ENCODE peak calls at places on chromosomes 7 and 10, in four cellular contexts. E is K562, I is HCT116, Q is HepG2. S is an unnamed sample.

GRCh38 chr7:14085901-14086300 is 96.4 kb upstream of the ETV1 start:
- DNase-seq in E (no peak), Q (no peak), I (peak), S (no peak)

GRCh38 chr7:28411876-28412662 is at the start of gene CREB5:
- DNase-seq in I (no peak), Q (no peak), E (no peak), S (no peak)

GRCh38 chr7:151566897-151567320 is 47.2 kb upstream of the RHEB start:
- DNase-seq in Q (no peak), E (no peak), I (no peak), S (no peak)

GRCh38 chr7:33392143-33392542 is 262.8 kb downstream of the BBS9 start:
- DNase-seq in Q (no peak), I (no peak), E (no peak), S (no peak)

GRCh38 chr10:132311338-132311939 is 3.7 kb upstream of the STK32C start:
- DNase-seq in Q (peak), E (peak), I (peak), S (no peak)

GRCh38 chr10:32961892-32962369 is 3.9 kb upstream of the ITGB1 start:
- DNase-seq in E (no peak), I (peak), Q (peak), S (no peak)

GRCh38 chr10:75593690-75594556 is 162.5 kb downstream of the LRMDA start:
- DNase-seq in I (no peak), Q (no peak), E (no peak), S (no peak)

GRCh38 chr7:131540491-131541162 is 15.8 kb downstream of the PODXL start:
- DNase-seq in Q (peak), E (no peak), I (no peak), S (no peak)

GRCh38 chr7:86939197-86939814 is 120.1 kb downstream of the ELAPOR2 start:
- DNase-seq in E (peak), Q (peak), I (peak), S (peak)

GRCh38 chr7:6252748-6253147 is 19.7 kb downstream of the CYTH3 start:
- DNase-seq in E (no peak), I (no peak), Q (no peak), S (no peak)

GRCh38 chr10:23051855-23052309 is 43.5 kb upstream of the MSRB2 start:
- DNase-seq in I (no peak), E (no peak), Q (no peak), S (no peak)

GRCh38 chr10:18437486-18437885 is 213.9 kb downstream of the NSUN6 start:
- DNase-seq in Q (no peak), I (no peak), E (no peak), S (no peak)

GRCh38 chr7:70523626-70524351 is 608.2 kb upstream of the GALNT17 start:
- DNase-seq in E (no peak), Q (no peak), I (no peak), S (no peak)

GRCh38 chr7:36736827-36737211 is 12.5 kb upstream of the AOAH start:
- DNase-seq in E (no peak), Q (no peak), I (no peak), S (no peak)

GRCh38 chr7:117302396-117302795 is 20.5 kb downstream of the WNT2 start:
- DNase-seq in I (no peak), E (no peak), Q (no peak), S (no peak)

GRCh38 chr10:75773139-75773801 is 341.8 kb downstream of the LRMDA start:
- DNase-seq in I (no peak), E (no peak), Q (peak), S (no peak)

GRCh38 chr7:20267482-20267881 is 50.3 kb upstream of the MACC1 start:
- DNase-seq in Q (no peak), I (no peak), E (no peak), S (no peak)

GRCh38 chr7:2722591-2722990 is 34.6 kb downstream of the AMZ1 start:
- DNase-seq in Q (no peak), E (no peak), I (no peak), S (no peak)

GRCh38 chr7:17233643-17234397 is 64.6 kb upstream of the AHR start:
- DNase-seq in I (no peak), Q (no peak), E (no peak), S (peak)

GRCh38 chr7:95784796-95785195 is 12.4 kb downstream of the DYNC1I1 start:
- DNase-seq in Q (no peak), I (no peak), E (no peak), S (no peak)

GRCh38 chr10:122494833-122495232 is 33.5 kb downstream of the HTRA1 start:
- DNase-seq in E (no peak), Q (no peak), I (peak), S (no peak)

GRCh38 chr10:131897297-131897899 is 3.4 kb upstream of the PPP2R2D start:
- DNase-seq in Q (peak), I (no peak), E (peak), S (no peak)

GRCh38 chr7:32680259-32681173 is 185.2 kb downstream of the AVL9 start:
- DNase-seq in I (no peak), Q (no peak), E (no peak), S (no peak)

GRCh38 chr10:43952760-43953159 is 304.1 kb upstream of the ZNF32 start:
- DNase-seq in Q (no peak), I (no peak), E (no peak), S (no peak)

GRCh38 chr10:298033-298432 is 162.8 kb downstream of the ZMYND11 start:
- DNase-seq in I (no peak), E (no peak), Q (no peak), S (no peak)

DNA sequence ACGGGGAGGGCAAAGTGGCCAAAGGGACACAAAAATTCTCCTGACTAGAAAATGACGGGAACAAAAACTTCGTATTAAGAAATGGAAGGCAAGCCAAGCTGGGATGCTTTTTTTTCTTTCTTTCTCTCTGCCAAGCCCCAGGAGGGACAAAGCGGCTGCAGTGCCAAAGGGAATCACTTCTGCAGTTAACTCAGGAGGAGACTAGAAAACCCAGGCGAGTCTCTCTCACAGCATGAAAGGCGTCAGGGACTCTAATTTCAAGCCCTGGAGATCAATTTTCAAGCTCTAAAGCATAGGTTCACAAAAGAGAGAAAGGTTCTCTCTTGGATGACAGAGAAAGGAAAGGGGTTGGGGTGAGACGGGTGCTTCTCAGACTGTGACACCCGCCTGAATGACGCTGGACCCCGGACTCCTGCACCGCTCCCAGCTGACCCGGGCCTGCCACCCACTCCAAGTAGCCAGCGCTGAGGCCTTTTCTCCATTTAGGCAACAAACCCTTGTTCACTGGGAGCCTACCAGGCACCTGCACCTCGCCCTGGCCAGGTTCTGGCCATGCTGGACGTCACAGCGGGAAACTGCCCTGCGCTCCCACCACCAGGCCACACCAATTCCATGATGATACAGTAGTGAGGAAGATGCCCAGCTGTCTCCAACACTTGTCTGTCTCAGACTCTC is 56.5 kb downstream of the KIAA1549 start:
- DNase-seq in Q (no peak), E (no peak), I (no peak), S (no peak)
- TF ChIP-seq SIN3A in Q (no peak), E (no peak), I (no peak), S (no peak)

DNA sequence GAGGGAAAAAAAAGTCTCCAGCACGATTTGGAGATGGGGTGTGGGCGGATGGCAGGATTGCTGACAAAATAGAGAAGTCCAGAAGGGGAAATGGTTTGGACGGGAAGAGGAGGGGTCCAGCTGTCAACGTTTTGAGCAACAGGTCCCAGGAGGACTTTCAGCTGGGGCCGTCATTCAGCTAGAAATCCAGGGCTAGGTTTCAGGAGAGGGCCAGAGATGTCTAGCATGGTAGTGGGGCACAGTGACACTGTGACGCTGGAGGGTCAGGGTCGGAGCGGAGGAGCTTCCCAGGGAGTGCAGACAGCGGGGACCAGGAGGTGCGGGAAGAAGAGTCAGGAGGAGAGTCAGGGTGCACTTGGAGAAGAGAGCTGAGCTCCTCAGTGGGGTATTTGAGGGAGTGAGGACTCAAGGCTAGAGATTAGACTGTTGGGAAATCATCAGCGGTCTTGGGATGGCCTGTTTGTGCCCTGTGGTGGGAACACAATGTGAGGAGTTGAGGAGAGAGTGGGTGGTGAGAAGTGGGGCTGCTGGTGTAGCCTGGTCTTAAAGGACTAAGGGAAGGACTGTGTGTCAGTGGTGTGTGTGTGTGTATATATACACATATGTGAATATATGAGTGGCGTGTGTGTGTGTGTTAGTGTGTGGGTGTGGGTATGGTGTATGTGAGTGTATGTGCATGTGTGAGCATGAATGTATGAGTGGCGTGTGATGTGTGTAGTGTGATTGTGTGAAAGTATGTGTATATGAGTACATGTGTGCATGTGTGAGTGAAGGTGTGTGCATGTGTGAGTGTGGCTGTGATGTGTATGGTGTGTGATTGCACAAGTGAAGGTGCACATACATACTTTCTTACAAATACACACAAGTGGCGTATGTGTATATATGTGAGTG is 3.8 kb downstream of the ZYX start:
- DNase-seq in I (no peak), Q (no peak), E (no peak), S (no peak)
- TF ChIP-seq TCF7L2 in I (no peak), Q (no peak), E (no peak), S (no peak)

GRCh38 chr10:73310475-73310874 is 48.2 kb downstream of the CFAP70 start:
- DNase-seq in E (no peak), Q (no peak), I (no peak), S (no peak)

GRCh38 chr10:73307203-73307800 is 51.4 kb downstream of the CFAP70 start:
- DNase-seq in I (no peak), E (no peak), Q (no peak), S (no peak)

GRCh38 chr10:73306171-73306708 is 52.4 kb downstream of the CFAP70 start:
- DNase-seq in I (no peak), E (no peak), Q (no peak), S (no peak)

GRCh38 chr10:73304876-73305275 is 52.4 kb upstream of the MRPS16 start:
- DNase-seq in E (no peak), Q (no peak), I (no peak), S (no peak)
- TF ChIP-seq SIN3A in E (no peak), Q (no peak), I (no peak), S (no peak)

DNA sequence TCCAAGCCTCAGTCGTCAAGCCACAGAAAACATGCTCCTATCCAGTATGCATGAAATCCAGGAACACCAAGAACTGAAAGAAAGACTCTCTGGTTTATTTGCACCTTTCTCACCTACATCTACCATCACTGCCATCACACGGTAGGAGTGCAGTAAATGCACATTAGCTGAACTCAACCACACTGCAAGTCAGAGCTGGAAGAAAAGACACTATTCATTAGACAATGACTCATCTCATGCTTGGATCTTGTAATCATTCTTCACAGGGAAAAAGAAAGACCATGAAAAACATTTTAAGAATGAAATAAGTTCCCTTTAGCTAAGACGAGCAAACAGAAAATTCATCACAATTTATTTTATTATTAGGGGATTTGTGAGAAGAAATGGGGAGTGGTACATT is 325.1 kb downstream of the PARD3 start:
- DNase-seq in E (no peak), I (peak), Q (no peak), S (no peak)
- TF ChIP-seq TCF7L2 in E (no peak), I (no peak), Q (no peak), S (no peak)

DNA sequence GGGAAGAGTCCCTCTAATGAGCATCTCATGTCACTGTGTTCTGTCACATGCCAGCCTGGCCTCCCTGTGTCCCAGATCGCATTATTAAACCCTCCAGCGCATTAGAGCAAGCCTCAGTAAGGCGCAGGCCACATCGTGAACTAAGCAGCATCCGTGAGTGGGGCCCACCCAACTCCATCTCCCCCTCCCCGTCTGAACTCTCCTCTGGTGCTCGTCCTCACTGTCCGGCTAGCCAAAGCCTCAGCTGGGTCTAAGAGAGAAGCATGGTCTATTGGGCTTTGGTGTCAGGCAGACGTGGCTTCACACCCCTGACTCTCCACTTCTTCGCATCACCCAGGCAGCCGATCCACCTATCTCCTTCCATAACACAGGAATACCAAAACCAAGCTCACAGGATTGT is 164.7 kb upstream of the LANCL2 start:
- DNase-seq in I (no peak), E (no peak), Q (no peak), S (no peak)
- TF ChIP-seq SIN3A in I (no peak), E (no peak), Q (no peak), S (no peak)

GRCh38 chr10:70296406-70296899 is 12.6 kb upstream of the NPFFR1 start:
- DNase-seq in E (peak), Q (no peak), I (peak), S (peak)
- TF ChIP-seq TCF7L2 in E (no peak), Q (no peak), I (no peak), S (no peak)

DNA sequence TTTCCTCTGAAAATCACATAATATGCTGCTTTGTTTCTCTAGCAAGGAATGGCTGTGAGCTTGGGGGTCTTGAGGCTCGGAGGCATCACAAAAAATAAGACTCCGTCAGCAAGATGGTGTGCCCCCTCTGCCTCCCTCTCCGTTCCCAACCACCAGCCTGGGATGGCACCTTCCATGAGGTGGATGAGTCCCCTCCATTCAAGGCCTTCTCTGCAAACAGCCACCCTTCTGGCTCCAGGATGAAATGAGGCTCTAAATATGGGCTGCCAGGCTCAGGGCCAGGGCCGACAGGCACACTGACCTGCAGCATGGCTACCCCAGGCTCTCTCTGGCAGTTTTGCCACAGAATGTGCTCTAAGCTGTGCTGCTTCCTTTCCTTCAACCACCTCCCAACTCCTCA is 521.5 kb downstream of the PTPRN2 start:
- DNase-seq in Q (no peak), E (no peak), I (no peak), S (no peak)
- TF ChIP-seq SIN3A in Q (no peak), E (no peak), I (no peak), S (no peak)

DNA sequence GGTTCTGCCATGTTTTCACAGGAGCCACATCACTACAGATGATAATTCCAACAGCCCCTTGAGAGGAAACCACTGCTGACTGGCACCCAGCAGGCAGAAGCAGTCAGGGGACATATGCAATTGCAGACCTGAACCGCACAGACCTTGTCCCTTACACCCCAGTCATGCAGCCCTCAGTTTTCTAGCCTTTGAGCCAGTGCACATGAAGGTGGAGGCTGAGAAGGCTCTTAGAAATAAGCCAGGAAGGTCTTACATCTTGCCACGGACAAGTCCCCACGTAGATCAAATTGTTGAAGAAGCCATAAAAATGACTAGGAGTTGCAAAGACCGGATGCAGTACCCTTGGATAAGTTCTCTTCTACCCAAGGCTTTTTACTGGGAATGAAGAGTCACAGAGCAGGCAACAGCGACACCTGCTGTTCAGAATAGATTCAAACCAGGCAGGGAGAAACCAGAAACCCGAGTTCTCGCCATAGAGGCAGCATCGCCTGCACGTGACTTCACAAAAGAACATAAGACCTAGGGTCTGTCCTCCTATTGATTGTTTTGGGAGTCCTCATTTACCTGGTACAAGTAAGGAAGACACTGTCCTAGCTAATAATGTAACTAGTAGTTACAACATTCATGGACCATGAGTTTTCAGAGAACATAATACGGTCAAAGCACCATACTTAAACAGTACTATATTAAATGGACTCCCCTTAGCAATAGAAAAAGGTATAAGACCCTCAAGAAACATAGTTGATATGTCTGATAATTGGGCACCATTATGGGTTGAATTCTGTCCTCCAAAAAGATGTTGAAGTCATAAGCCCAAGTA is 11.1 kb downstream of the STEAP1B start:
- DNase-seq in I (peak), Q (peak), E (peak), S (peak)
- TF ChIP-seq TCF7L2 in I (no peak), Q (no peak), E (no peak), S (no peak)

S was measured in Panc1.